ENCODE peak calls at places on chromosomes 12 and 14, in five cellular contexts. G, T, P, R and C are unnamed samples.

GRCh38 chr14:68824517-68825347 is 31.9 kb upstream of the ZFP36L1 start:
- DNase-seq in P (no peak), R (peak; percentile 52), T (peak; percentile 26), G (no peak), C (no peak)

GRCh38 chr12:41983896-41984295 is 160.8 kb downstream of the GXYLT1 start:
- DNase-seq in R (no peak), G (no peak), T (no peak), P (peak; percentile 79), C (no peak)

GRCh38 chr12:130286741-130287140 is 50.9 kb upstream of the PIWIL1 start:
- DNase-seq in G (no peak), R (no peak), T (no peak), P (no peak), C (peak; percentile 49)

GRCh38 chr14:100082723-100083122 is 17.5 kb downstream of the EVL start:
- DNase-seq in P (no peak), G (no peak), R (no peak), T (no peak), C (no peak)

GRCh38 chr12:131021142-131021541 is 67.4 kb downstream of the ADGRD1 start:
- DNase-seq in T (no peak), G (no peak), P (no peak), R (no peak), C (no peak)

GRCh38 chr14:49861581-49861922 is 9.0 kb upstream of the NEMF start:
- DNase-seq in R (peak; percentile 58), G (peak; percentile 85), T (peak; percentile 44), P (no peak), C (no peak)

GRCh38 chr12:39127401-39127800 is 222.0 kb upstream of the CPNE8 start:
- DNase-seq in P (no peak), T (no peak), R (no peak), G (no peak), C (no peak)

GRCh38 chr14:102320033-102320660 is 601 bp downstream of the ZNF839 start:
- DNase-seq in P (no peak), T (no peak), G (peak; percentile 81), R (peak; percentile 10), C (no peak)

GRCh38 chr12:20403230-20403629 is 34.9 kb downstream of the PDE3A start:
- DNase-seq in R (no peak), G (no peak), T (no peak), P (no peak), C (no peak)

GRCh38 chr12:6078378-6079083 is 45.9 kb downstream of the VWF start:
- DNase-seq in T (no peak), P (no peak), R (no peak), G (no peak), C (no peak)

GRCh38 chr14:91418387-91419043 is 895 bp upstream of the CCDC88C start:
- DNase-seq in T (peak; percentile 78), P (no peak), G (no peak), R (peak; percentile 67), C (no peak)

GRCh38 chr12:116087962-116088361 is 189.5 kb downstream of the MED13L start:
- DNase-seq in R (no peak), P (no peak), T (no peak), G (no peak), C (no peak)

GRCh38 chr14:69629225-69630127 is 18.1 kb downstream of the SUSD6 start:
- DNase-seq in P (no peak), G (no peak), T (no peak), R (no peak), C (no peak)

GRCh38 chr12:114938487-114939210 is 254.7 kb upstream of the TBX3 start:
- DNase-seq in P (no peak), T (no peak), G (no peak), R (no peak), C (no peak)

GRCh38 chr14:50937325-50937724 is 7.0 kb downstream of the PYGL start:
- DNase-seq in G (no peak), R (peak; percentile 80), T (no peak), P (no peak), C (no peak)

GRCh38 chr12:8031872-8032241 is 659 bp upstream of the FOXJ2 start:
- DNase-seq in P (no peak), R (no peak), T (no peak), G (no peak), C (no peak)

GRCh38 chr12:68481181-68481941 is 129.3 kb upstream of the RAP1B start:
- DNase-seq in G (no peak), T (no peak), R (no peak), P (no peak), C (no peak)

GRCh38 chr12:3432176-3432742 is 58.7 kb upstream of the PRMT8 start:
- DNase-seq in P (no peak), T (no peak), R (no peak), G (peak; percentile 28), C (no peak)

GRCh38 chr14:32263939-32264567 is 61.0 kb upstream of the RNU6-8 start:
- DNase-seq in P (no peak), T (no peak), R (no peak), G (no peak), C (no peak)

GRCh38 chr14:56121786-56122185 is 3.6 kb downstream of the PELI2 start:
- DNase-seq in R (no peak), T (no peak), P (no peak), G (no peak), C (no peak)

GRCh38 chr12:116559330-116560080 is at the start of gene MAP1LC3B2:
- DNase-seq in G (no peak), P (no peak), R (peak; percentile 97), T (no peak), C (no peak)

GRCh38 chr14:61026523-61026922 is 45.5 kb downstream of the SLC38A6 start:
- DNase-seq in P (no peak), T (no peak), R (no peak), G (no peak), C (no peak)

GRCh38 chr12:71846322-71846940 is 6.9 kb downstream of the TBC1D15 start:
- DNase-seq in P (no peak), R (peak; percentile 46), T (peak; percentile 5), G (no peak), C (no peak)

GRCh38 chr12:45353944-45354343 is 138.0 kb downstream of the ANO6 start:
- DNase-seq in R (no peak), T (no peak), G (no peak), P (no peak), C (no peak)

GRCh38 chr14:92105845-92106094 is 612 bp downstream of the ATXN3 start:
- DNase-seq in G (peak; percentile 80), R (peak; percentile 57), P (no peak), T (no peak), C (no peak)

GRCh38 chr14:94132285-94132887 is 3.0 kb upstream of the IFI27L2 start:
- DNase-seq in P (peak; percentile 10), T (peak; percentile 98), R (peak; percentile 75), G (peak; percentile 36), C (no peak)

GRCh38 chr12:31815096-31815495 is 86.3 kb upstream of the AMN1 start:
- DNase-seq in R (no peak), T (no peak), P (no peak), G (no peak), C (no peak)

GRCh38 chr14:75456069-75457023 is 28.5 kb downstream of the JDP2 start:
- DNase-seq in P (no peak), T (no peak), G (no peak), R (no peak), C (no peak)

GRCh38 chr14:63939006-63939270 is 86.1 kb downstream of the SYNE2 start:
- DNase-seq in G (no peak), T (no peak), P (no peak), R (no peak), C (no peak)

GRCh38 chr14:97458302-97459137 is 661.3 kb downstream of the VRK1 start:
- DNase-seq in G (no peak), R (no peak), P (no peak), T (no peak), C (no peak)

GRCh38 chr12:53220857-53221202 is 11.2 kb downstream of the RARG start:
- DNase-seq in T (peak; percentile 33), G (peak; percentile 94), P (no peak), R (peak; percentile 72), C (no peak)

GRCh38 chr14:58584383-58584782 is 53.4 kb upstream of the DACT1 start:
- DNase-seq in T (no peak), R (no peak), P (no peak), G (no peak), C (no peak)

GRCh38 chr14:75980856-75981255 is 939 bp downstream of the TGFB3 start:
- DNase-seq in P (no peak), T (no peak), G (no peak), R (no peak), C (no peak)

GRCh38 chr12:114746297-114747074 is 62.5 kb upstream of the TBX3 start:
- DNase-seq in T (no peak), R (no peak), G (no peak), P (no peak), C (no peak)

GRCh38 chr14:54374117-54374884 is 22.5 kb upstream of the CDKN3 start:
- DNase-seq in R (no peak), T (no peak), P (no peak), G (no peak), C (no peak)